ENCODE peak calls at places on chromosomes 2 and 18, in seven cellular contexts. J, M, L, B, W, H and Q are unnamed samples.

GRCh38 chr2:100739735-100740432 is 80.1 kb upstream of the NPAS2 start:
- DNase-seq in J (no peak), M (no peak), L (no peak), B (no peak), W (no peak), H (no peak), Q (no peak)

GRCh38 chr2:239329284-239329971 is 71.4 kb downstream of the HDAC4 start:
- DNase-seq in J (no peak), M (no peak), L (no peak), B (peak; percentile 83), W (no peak), H (no peak), Q (no peak)

GRCh38 chr18:56575819-56576663 is 62.4 kb downstream of the TXNL1 start:
- DNase-seq in J (no peak), M (no peak), L (no peak), B (no peak), W (peak; percentile 55), H (peak; percentile 66), Q (no peak)

GRCh38 chr2:1791670-1792069 is 47.4 kb upstream of the PXDN start:
- DNase-seq in J (no peak), M (no peak), L (no peak), B (no peak), W (no peak), H (no peak), Q (no peak)

GRCh38 chr2:221370076-221370941 is 201.8 kb downstream of the EPHA4 start:
- DNase-seq in J (no peak), M (no peak), L (no peak), B (no peak), W (no peak), H (no peak), Q (no peak)

GRCh38 chr2:207683879-207684627 is 27.4 kb upstream of the CCNYL1 start:
- DNase-seq in J (no peak), M (no peak), L (no peak), B (no peak), W (no peak), H (no peak), Q (no peak)

GRCh38 chr2:36058953-36059352 is 296.6 kb upstream of the CRIM1 start:
- DNase-seq in J (peak; percentile 42), M (no peak), L (no peak), B (no peak), W (no peak), H (no peak), Q (no peak)

GRCh38 chr2:180125245-180125962 is 118.3 kb upstream of the CWC22 start:
- DNase-seq in J (no peak), M (peak; percentile 47), L (peak; percentile 64), B (peak; percentile 16), W (peak; percentile 78), H (peak; percentile 89), Q (peak; percentile 35)

GRCh38 chr18:2083691-2084090 is 487.6 kb downstream of the METTL4 start:
- DNase-seq in J (no peak), M (no peak), L (no peak), B (no peak), W (no peak), H (peak; percentile 12), Q (no peak)

GRCh38 chr2:160561551-160562280 is 68.1 kb upstream of the RBMS1 start:
- DNase-seq in J (no peak), M (no peak), L (no peak), B (no peak), W (no peak), H (no peak), Q (no peak)

GRCh38 chr2:167127135-167127534 is 238.9 kb downstream of the XIRP2 start:
- DNase-seq in J (no peak), M (no peak), L (no peak), B (no peak), W (peak; percentile 12), H (no peak), Q (no peak)

GRCh38 chr2:45541450-45541849 is 69.6 kb downstream of the SRBD1 start:
- DNase-seq in J (no peak), M (no peak), L (peak; percentile 32), B (no peak), W (no peak), H (no peak), Q (no peak)

GRCh38 chr2:232240896-232241295 is 137.7 kb upstream of the ALPP start:
- DNase-seq in J (no peak), M (no peak), L (no peak), B (no peak), W (no peak), H (no peak), Q (no peak)

GRCh38 chr2:214100488-214100887 is 310.4 kb upstream of the VWC2L start:
- DNase-seq in J (no peak), M (no peak), L (no peak), B (no peak), W (no peak), H (no peak), Q (no peak)

GRCh38 chr2:7280790-7281189 is 363.6 kb downstream of the RNF144A start:
- DNase-seq in J (no peak), M (no peak), L (no peak), B (no peak), W (no peak), H (no peak), Q (no peak)

GRCh38 chr18:80185545-80185944 is 61.8 kb downstream of the PARD6G start:
- DNase-seq in J (no peak), M (no peak), L (no peak), B (no peak), W (no peak), H (no peak), Q (no peak)

GRCh38 chr2:135152361-135152760 is 100.3 kb downstream of the RAB3GAP1 start:
- DNase-seq in J (no peak), M (no peak), L (no peak), B (no peak), W (no peak), H (no peak), Q (no peak)

GRCh38 chr2:135159191-135159590 is 107.1 kb downstream of the RAB3GAP1 start:
- DNase-seq in J (no peak), M (no peak), L (no peak), B (no peak), W (no peak), H (no peak), Q (no peak)

GRCh38 chr2:135151615-135152014 is 99.5 kb downstream of the RAB3GAP1 start:
- DNase-seq in J (no peak), M (no peak), L (no peak), B (no peak), W (no peak), H (no peak), Q (no peak)

GRCh38 chr2:135157856-135158255 is 105.8 kb downstream of the RAB3GAP1 start:
- DNase-seq in J (no peak), M (no peak), L (no peak), B (no peak), W (no peak), H (no peak), Q (no peak)

DNA sequence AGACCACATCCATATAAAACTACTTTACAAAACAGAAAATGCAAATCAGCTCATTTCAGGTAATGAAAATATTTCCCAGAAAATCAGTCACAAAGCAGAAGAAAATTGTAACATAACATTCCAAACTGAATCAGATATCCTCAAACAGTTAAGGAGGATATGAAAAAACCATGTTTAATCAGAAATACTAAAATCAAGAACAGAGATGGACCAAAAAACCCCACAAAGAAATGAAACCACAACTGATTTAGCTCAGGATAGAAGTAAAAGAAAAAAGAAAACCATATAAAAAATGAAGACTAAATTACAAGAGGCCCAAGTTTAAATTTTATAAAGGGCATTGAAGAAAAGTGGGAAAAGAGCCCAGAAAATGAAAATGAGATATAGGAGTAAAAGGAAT is 102.9 kb downstream of the RAB3GAP1 start:
- DNase-seq in J (no peak), M (no peak), L (no peak), B (no peak), W (no peak), H (no peak), Q (no peak)
- H3K36me3 ChIP-seq in J (no peaks in the 10 kb centered on the region), M (peaks cover 3% of the 10 kb centered on the region), L (peaks cover 48% of the 10 kb centered on the region), B (peaks cover 100% of the 10 kb centered on the region), W (peaks cover 3% of the 10 kb centered on the region), H (peaks cover 27% of the 10 kb centered on the region), Q (peaks cover 17% of the 10 kb centered on the region)

GRCh38 chr2:120283649-120284048 is 31.0 kb downstream of the RALB start:
- DNase-seq in J (no peak), M (no peak), L (no peak), B (no peak), W (no peak), H (peak; percentile 11), Q (no peak)
- TF ChIP-seq CTCF in J (no peak), M (peak; percentile 5), L (no peak), B (no peak), W (no peak), H (peak; percentile 24), Q (no peak)

GRCh38 chr18:49038423-49038822 is 87.7 kb upstream of the SMAD7 start:
- DNase-seq in J (no peak), M (no peak), L (no peak), B (no peak), W (no peak), H (no peak), Q (no peak)

GRCh38 chr18:49044898-49045297 is 94.1 kb upstream of the SMAD7 start:
- DNase-seq in J (no peak), M (no peak), L (no peak), B (no peak), W (no peak), H (no peak), Q (no peak)

GRCh38 chr18:49046125-49046524 is 95.4 kb upstream of the SMAD7 start:
- DNase-seq in J (no peak), M (no peak), L (no peak), B (no peak), W (no peak), H (no peak), Q (no peak)

GRCh38 chr18:49045585-49045984 is 94.8 kb upstream of the SMAD7 start:
- DNase-seq in J (no peak), M (no peak), L (no peak), B (no peak), W (no peak), H (no peak), Q (no peak)

GRCh38 chr18:49041677-49042570 is 91.2 kb upstream of the SMAD7 start:
- DNase-seq in J (no peak), M (peak; percentile 61), L (no peak), B (peak; percentile 58), W (peak; percentile 36), H (peak; percentile 59), Q (peak; percentile 51)
- H3K36me3 ChIP-seq in J (no peaks in the 10 kb centered on the region), M (no peaks in the 10 kb centered on the region), L (no peaks in the 10 kb centered on the region), B (peaks cover 34% of the 10 kb centered on the region), W (no peaks in the 10 kb centered on the region), H (no peaks in the 10 kb centered on the region), Q (no peaks in the 10 kb centered on the region)

GRCh38 chr2:227402959-227403358 is 15.2 kb upstream of the SCYGR1 start:
- DNase-seq in J (no peak), M (no peak), L (no peak), B (no peak), W (no peak), H (no peak), Q (no peak)

GRCh38 chr2:227395556-227395955 is 7.8 kb upstream of the SCYGR1 start:
- DNase-seq in J (no peak), M (no peak), L (no peak), B (no peak), W (no peak), H (no peak), Q (no peak)

GRCh38 chr2:227402321-227402720 is 14.6 kb upstream of the SCYGR1 start:
- DNase-seq in J (no peak), M (no peak), L (no peak), B (no peak), W (no peak), H (no peak), Q (no peak)

GRCh38 chr2:227397562-227397961 is 9.8 kb upstream of the SCYGR1 start:
- DNase-seq in J (no peak), M (no peak), L (no peak), B (no peak), W (no peak), H (no peak), Q (no peak)

GRCh38 chr2:227398684-227399398 is 11.1 kb upstream of the SCYGR1 start:
- DNase-seq in J (no peak), M (no peak), L (no peak), B (no peak), W (no peak), H (no peak), Q (no peak)
- TF ChIP-seq CTCF in J (no peak), M (no peak), L (no peak), B (no peak), W (no peak), H (no peak), Q (no peak)